ENCODE peak calls at places on chromosomes 3 and 15, in six cellular contexts. One of them, this sample, is unnamed.

GRCh38 chr15:95176794-95177577 is 945.6 kb downstream of the MCTP2 start:
- DNase-seq in A172: no peak
- DNase-seq in cardiac fibroblast: no peak
- DNase-seq in GF-D8: no peak
- DNase-seq in naive thymus-derived CD8-positive, alpha-beta T cell: no peak
- DNase-seq in erythroblast: no peak
- DNase-seq in this sample: no peak

GRCh38 chr15:33458421-33458820 is 147.7 kb downstream of the RYR3 start:
- DNase-seq in A172: no peak
- DNase-seq in cardiac fibroblast: no peak
- DNase-seq in GF-D8: no peak
- DNase-seq in naive thymus-derived CD8-positive, alpha-beta T cell: no peak
- DNase-seq in erythroblast: no peak
- DNase-seq in this sample: no peak

GRCh38 chr3:32359766-32360513 is 31.7 kb upstream of the CMTM7 start:
- DNase-seq in A172: no peak
- DNase-seq in cardiac fibroblast: no peak
- DNase-seq in GF-D8: no peak
- DNase-seq in naive thymus-derived CD8-positive, alpha-beta T cell: no peak
- DNase-seq in erythroblast: no peak
- DNase-seq in this sample: no peak

GRCh38 chr15:42616107-42616506 is 40.7 kb downstream of the STARD9 start:
- DNase-seq in A172: no peak
- DNase-seq in cardiac fibroblast: no peak
- DNase-seq in GF-D8: no peak
- DNase-seq in naive thymus-derived CD8-positive, alpha-beta T cell: no peak
- DNase-seq in erythroblast: no peak
- DNase-seq in this sample: no peak

GRCh38 chr3:171061749-171062148 is 35.2 kb upstream of the SLC2A2 start:
- DNase-seq in A172: no peak
- DNase-seq in cardiac fibroblast: no peak
- DNase-seq in GF-D8: no peak
- DNase-seq in naive thymus-derived CD8-positive, alpha-beta T cell: no peak
- DNase-seq in erythroblast: no peak
- DNase-seq in this sample: no peak

GRCh38 chr15:58260911-58261267 is 122.7 kb downstream of the AQP9 start:
- DNase-seq in A172: no peak
- DNase-seq in cardiac fibroblast: peak; percentile 37
- DNase-seq in GF-D8: no peak
- DNase-seq in naive thymus-derived CD8-positive, alpha-beta T cell: no peak
- DNase-seq in erythroblast: no peak
- DNase-seq in this sample: peak; percentile 26

GRCh38 chr3:196572389-196572788 is 3.9 kb downstream of the FBXO45 start:
- DNase-seq in A172: no peak
- DNase-seq in cardiac fibroblast: no peak
- DNase-seq in GF-D8: no peak
- DNase-seq in naive thymus-derived CD8-positive, alpha-beta T cell: no peak
- DNase-seq in erythroblast: no peak
- DNase-seq in this sample: no peak

GRCh38 chr15:55007561-55007960 is 189.2 kb downstream of the RSL24D1 start:
- DNase-seq in A172: no peak
- DNase-seq in cardiac fibroblast: no peak
- DNase-seq in GF-D8: no peak
- DNase-seq in naive thymus-derived CD8-positive, alpha-beta T cell: no peak
- DNase-seq in erythroblast: no peak
- DNase-seq in this sample: no peak

GRCh38 chr3:6781103-6781502 is 79.8 kb upstream of the GRM7 start:
- DNase-seq in A172: no peak
- DNase-seq in cardiac fibroblast: no peak
- DNase-seq in GF-D8: no peak
- DNase-seq in naive thymus-derived CD8-positive, alpha-beta T cell: no peak
- DNase-seq in erythroblast: no peak
- DNase-seq in this sample: peak; percentile 9

GRCh38 chr3:11530153-11530721 is 113.5 kb downstream of the VGLL4 start:
- DNase-seq in A172: peak; percentile 90
- DNase-seq in cardiac fibroblast: peak; percentile 97
- DNase-seq in GF-D8: no peak
- DNase-seq in naive thymus-derived CD8-positive, alpha-beta T cell: no peak
- DNase-seq in erythroblast: no peak
- DNase-seq in this sample: peak; percentile 99

GRCh38 chr3:32438596-32439344 is 47.1 kb downstream of the CMTM7 start:
- DNase-seq in A172: no peak
- DNase-seq in cardiac fibroblast: no peak
- DNase-seq in GF-D8: no peak
- DNase-seq in naive thymus-derived CD8-positive, alpha-beta T cell: no peak
- DNase-seq in erythroblast: no peak
- DNase-seq in this sample: no peak

GRCh38 chr3:183818041-183818620 is 7.2 kb downstream of the MAP6D1 start:
- DNase-seq in A172: no peak
- DNase-seq in cardiac fibroblast: no peak
- DNase-seq in GF-D8: no peak
- DNase-seq in naive thymus-derived CD8-positive, alpha-beta T cell: no peak
- DNase-seq in erythroblast: no peak
- DNase-seq in this sample: no peak

GRCh38 chr15:63491979-63492378 is 12.4 kb upstream of the USP3 start:
- DNase-seq in A172: no peak
- DNase-seq in cardiac fibroblast: peak; percentile 34
- DNase-seq in GF-D8: no peak
- DNase-seq in naive thymus-derived CD8-positive, alpha-beta T cell: no peak
- DNase-seq in erythroblast: no peak
- DNase-seq in this sample: peak; percentile 85

GRCh38 chr3:168061332-168061996 is 34.3 kb downstream of the GOLIM4 start:
- DNase-seq in A172: peak; percentile 30
- DNase-seq in cardiac fibroblast: no peak
- DNase-seq in GF-D8: no peak
- DNase-seq in naive thymus-derived CD8-positive, alpha-beta T cell: no peak
- DNase-seq in erythroblast: no peak
- DNase-seq in this sample: peak; percentile 30

GRCh38 chr3:141659821-141660597 is 78.1 kb upstream of the RNF7 start:
- DNase-seq in A172: peak; percentile 44
- DNase-seq in cardiac fibroblast: peak; percentile 27
- DNase-seq in GF-D8: no peak
- DNase-seq in naive thymus-derived CD8-positive, alpha-beta T cell: no peak
- DNase-seq in erythroblast: no peak
- DNase-seq in this sample: peak; percentile 56

GRCh38 chr3:29169456-29169855 is 111.4 kb upstream of the RBMS3 start:
- DNase-seq in A172: no peak
- DNase-seq in cardiac fibroblast: no peak
- DNase-seq in GF-D8: no peak
- DNase-seq in naive thymus-derived CD8-positive, alpha-beta T cell: no peak
- DNase-seq in erythroblast: no peak
- DNase-seq in this sample: no peak

GRCh38 chr3:176799675-176800074 is 397.6 kb downstream of the TBL1XR1 start:
- DNase-seq in A172: no peak
- DNase-seq in cardiac fibroblast: no peak
- DNase-seq in GF-D8: no peak
- DNase-seq in naive thymus-derived CD8-positive, alpha-beta T cell: no peak
- DNase-seq in erythroblast: no peak
- DNase-seq in this sample: no peak

GRCh38 chr3:44948239-44948638 is 27.7 kb downstream of the ZDHHC3 start:
- DNase-seq in A172: no peak
- DNase-seq in cardiac fibroblast: no peak
- DNase-seq in GF-D8: no peak
- DNase-seq in naive thymus-derived CD8-positive, alpha-beta T cell: no peak
- DNase-seq in erythroblast: no peak
- DNase-seq in this sample: no peak

GRCh38 chr3:120326784-120327183 is 22.4 kb downstream of the LRRC58 start:
- DNase-seq in A172: no peak
- DNase-seq in cardiac fibroblast: no peak
- DNase-seq in GF-D8: no peak
- DNase-seq in naive thymus-derived CD8-positive, alpha-beta T cell: no peak
- DNase-seq in erythroblast: no peak
- DNase-seq in this sample: no peak

GRCh38 chr3:120908803-120909601 is 997 bp downstream of the STXBP5L start:
- DNase-seq in A172: no peak
- DNase-seq in cardiac fibroblast: peak; percentile 5
- DNase-seq in GF-D8: no peak
- DNase-seq in naive thymus-derived CD8-positive, alpha-beta T cell: no peak
- DNase-seq in erythroblast: no peak
- DNase-seq in this sample: no peak

GRCh38 chr3:111732248-111732879 is 126.7 kb upstream of the PHLDB2 start:
- DNase-seq in A172: no peak
- DNase-seq in cardiac fibroblast: no peak
- DNase-seq in GF-D8: no peak
- DNase-seq in naive thymus-derived CD8-positive, alpha-beta T cell: no peak
- DNase-seq in erythroblast: no peak
- DNase-seq in this sample: no peak

GRCh38 chr3:117443014-117443413 is 733.4 kb downstream of the TUSC7 start:
- DNase-seq in A172: no peak
- DNase-seq in cardiac fibroblast: peak; percentile 18
- DNase-seq in GF-D8: no peak
- DNase-seq in naive thymus-derived CD8-positive, alpha-beta T cell: no peak
- DNase-seq in erythroblast: no peak
- DNase-seq in this sample: peak; percentile 73

GRCh38 chr3:32616267-32616962 is 45.8 kb upstream of the DYNC1LI1 start:
- DNase-seq in A172: no peak
- DNase-seq in cardiac fibroblast: no peak
- DNase-seq in GF-D8: no peak
- DNase-seq in naive thymus-derived CD8-positive, alpha-beta T cell: no peak
- DNase-seq in erythroblast: no peak
- DNase-seq in this sample: no peak

GRCh38 chr3:171284308-171285075 is 175.7 kb downstream of the TNIK start:
- DNase-seq in A172: peak; percentile 96
- DNase-seq in cardiac fibroblast: peak; percentile 98
- DNase-seq in GF-D8: no peak
- DNase-seq in naive thymus-derived CD8-positive, alpha-beta T cell: no peak
- DNase-seq in erythroblast: no peak
- DNase-seq in this sample: peak; percentile 98

GRCh38 chr15:62752687-62753517 is 289.6 kb upstream of the TPM1 start:
- DNase-seq in A172: peak; percentile 18
- DNase-seq in cardiac fibroblast: peak; percentile 69
- DNase-seq in GF-D8: no peak
- DNase-seq in naive thymus-derived CD8-positive, alpha-beta T cell: no peak
- DNase-seq in erythroblast: no peak
- DNase-seq in this sample: peak; percentile 40

GRCh38 chr15:77991029-77991406 is 86.5 kb downstream of the TBC1D2B start:
- DNase-seq in A172: no peak
- DNase-seq in cardiac fibroblast: no peak
- DNase-seq in GF-D8: no peak
- DNase-seq in naive thymus-derived CD8-positive, alpha-beta T cell: no peak
- DNase-seq in erythroblast: no peak
- DNase-seq in this sample: no peak

GRCh38 chr3:3862534-3862933 is 63.3 kb downstream of the LRRN1 start:
- DNase-seq in A172: no peak
- DNase-seq in cardiac fibroblast: no peak
- DNase-seq in GF-D8: no peak
- DNase-seq in naive thymus-derived CD8-positive, alpha-beta T cell: no peak
- DNase-seq in erythroblast: no peak
- DNase-seq in this sample: no peak

GRCh38 chr15:50109086-50109987 is 9.7 kb downstream of the ATP8B4 start:
- DNase-seq in A172: no peak
- DNase-seq in cardiac fibroblast: peak; percentile 52
- DNase-seq in GF-D8: no peak
- DNase-seq in naive thymus-derived CD8-positive, alpha-beta T cell: peak; percentile 4
- DNase-seq in erythroblast: no peak
- DNase-seq in this sample: peak; percentile 23

GRCh38 chr15:48855501-48856440 is 22.2 kb upstream of the EID1 start:
- DNase-seq in A172: peak; percentile 41
- DNase-seq in cardiac fibroblast: peak; percentile 70
- DNase-seq in GF-D8: no peak
- DNase-seq in naive thymus-derived CD8-positive, alpha-beta T cell: no peak
- DNase-seq in erythroblast: peak; percentile 46
- DNase-seq in this sample: peak; percentile 64

GRCh38 chr3:156615592-156616173 is 58.7 kb upstream of the TIPARP start:
- DNase-seq in A172: peak; percentile 72
- DNase-seq in cardiac fibroblast: peak; percentile 94
- DNase-seq in GF-D8: no peak
- DNase-seq in naive thymus-derived CD8-positive, alpha-beta T cell: no peak
- DNase-seq in erythroblast: no peak
- DNase-seq in this sample: peak; percentile 72

GRCh38 chr3:105801397-105801796 is 67.4 kb downstream of the CBLB start:
- DNase-seq in A172: no peak
- DNase-seq in cardiac fibroblast: no peak
- DNase-seq in GF-D8: no peak
- DNase-seq in naive thymus-derived CD8-positive, alpha-beta T cell: peak; percentile 16
- DNase-seq in erythroblast: no peak
- DNase-seq in this sample: no peak

GRCh38 chr3:124986153-124987143 is 51.9 kb upstream of the MUC13 start:
- DNase-seq in A172: peak; percentile 100
- DNase-seq in cardiac fibroblast: peak; percentile 93
- DNase-seq in GF-D8: no peak
- DNase-seq in naive thymus-derived CD8-positive, alpha-beta T cell: no peak
- DNase-seq in erythroblast: no peak
- DNase-seq in this sample: peak; percentile 98

GRCh38 chr3:78022232-78022631 is 982.3 kb downstream of the ROBO2 start:
- DNase-seq in A172: no peak
- DNase-seq in cardiac fibroblast: no peak
- DNase-seq in GF-D8: no peak
- DNase-seq in naive thymus-derived CD8-positive, alpha-beta T cell: no peak
- DNase-seq in erythroblast: no peak
- DNase-seq in this sample: no peak

GRCh38 chr15:101043911-101044624 is 124.9 kb downstream of the LRRK1 start:
- DNase-seq in A172: no peak
- DNase-seq in cardiac fibroblast: no peak
- DNase-seq in GF-D8: no peak
- DNase-seq in naive thymus-derived CD8-positive, alpha-beta T cell: no peak
- DNase-seq in erythroblast: no peak
- DNase-seq in this sample: no peak

This sample was measured in fibroblast of lung.